ENCODE peak calls at places on chromosomes 5 and 9, in five cellular contexts. T is GM23338, F is fibroblast of lung, E is astrocyte of the cerebellum, W is OCI-LY7. M is an unnamed sample.

GRCh38 chr9:87554177-87554940 is 56.7 kb downstream of the DAPK1 start:
- DNase-seq in T (peak), F (no peak), E (no peak), W (peak), M (no peak)

GRCh38 chr9:121233906-121234901 is 32.5 kb upstream of the RAB14 start:
- DNase-seq in T (no peak), F (peak), E (no peak), W (no peak), M (no peak)

GRCh38 chr5:1006656-1007071 is 1.9 kb upstream of the NKD2 start:
- DNase-seq in T (no peak), F (no peak), E (no peak), W (no peak), M (no peak)

GRCh38 chr5:133814152-133814551 is 154.3 kb downstream of the C5orf15 start:
- DNase-seq in T (no peak), F (no peak), E (no peak), W (no peak), M (no peak)

GRCh38 chr5:74648835-74649286 is 8.3 kb upstream of the ENC1 start:
- DNase-seq in T (peak), F (peak), E (no peak), W (peak), M (no peak)

GRCh38 chr5:135050244-135050767 is 16.3 kb upstream of the PITX1 start:
- DNase-seq in T (peak), F (no peak), E (no peak), W (no peak), M (no peak)

GRCh38 chr5:78508231-78508765 is 140.3 kb downstream of the LHFPL2 start:
- DNase-seq in T (no peak), F (peak), E (no peak), W (no peak), M (no peak)

GRCh38 chr5:110916373-110917049 is 155.0 kb upstream of the TSLP start:
- DNase-seq in T (peak), F (peak), E (peak), W (no peak), M (peak)

GRCh38 chr5:98568336-98568735 is 205.1 kb upstream of the RGMB start:
- DNase-seq in T (no peak), F (no peak), E (no peak), W (no peak), M (no peak)

GRCh38 chr9:118729981-118730380 is 639.3 kb downstream of the BRINP1 start:
- DNase-seq in T (no peak), F (no peak), E (no peak), W (no peak), M (no peak)

GRCh38 chr9:81906656-81907055 is 21.6 kb upstream of the SPATA31D4 start:
- DNase-seq in T (no peak), F (peak), E (peak), W (no peak), M (peak)

GRCh38 chr9:135925496-135926133 is 18.3 kb upstream of the CAMSAP1 start:
- DNase-seq in T (no peak), F (no peak), E (no peak), W (no peak), M (no peak)

GRCh38 chr9:132350861-132351315 is 3.9 kb downstream of the SETX start:
- DNase-seq in T (no peak), F (peak), E (no peak), W (peak), M (no peak)

GRCh38 chr9:130263601-130264413 is 1.8 kb upstream of the HMCN2 start:
- DNase-seq in T (no peak), F (no peak), E (no peak), W (no peak), M (no peak)

GRCh38 chr9:88950341-88951141 is 40.7 kb upstream of the S1PR3 start:
- DNase-seq in T (no peak), F (peak), E (no peak), W (no peak), M (peak)

GRCh38 chr5:176400382-176401156 is 12.0 kb downstream of the HIGD2A start:
- DNase-seq in T (no peak), F (no peak), E (no peak), W (no peak), M (no peak)

GRCh38 chr5:15501057-15501791 is 1.2 kb downstream of the FBXL7 start:
- DNase-seq in T (peak), F (peak), E (peak), W (no peak), M (peak)

GRCh38 chr5:88826959-88827585 is 55.9 kb downstream of the MEF2C start:
- DNase-seq in T (peak), F (peak), E (no peak), W (peak), M (peak)

GRCh38 chr5:156474251-156474650 is 147.3 kb downstream of the SGCD start:
- DNase-seq in T (peak), F (peak), E (no peak), W (no peak), M (peak)

GRCh38 chr5:164355267-164355830 is 849.9 kb downstream of the MAT2B start:
- DNase-seq in T (no peak), F (no peak), E (no peak), W (no peak), M (no peak)

GRCh38 chr5:122919969-122920368 is 74.6 kb downstream of the SNX24 start:
- DNase-seq in T (no peak), F (no peak), E (no peak), W (no peak), M (no peak)

GRCh38 chr5:180785151-180785781 is 17.3 kb downstream of the MGAT1 start:
- DNase-seq in T (no peak), F (peak), E (no peak), W (no peak), M (no peak)

GRCh38 chr9:95017661-95018060 is 291.2 kb downstream of the AOPEP start:
- DNase-seq in T (no peak), F (peak), E (no peak), W (no peak), M (no peak)

GRCh38 chr5:5810461-5810860 is 388.0 kb downstream of the ICE1 start:
- DNase-seq in T (no peak), F (no peak), E (no peak), W (no peak), M (no peak)

GRCh38 chr5:44546283-44546682 is 157.1 kb upstream of the FGF10 start:
- DNase-seq in T (no peak), F (peak), E (peak), W (no peak), M (peak)

GRCh38 chr5:65185468-65185867 is 296.3 kb downstream of the ADAMTS6 start:
- DNase-seq in T (no peak), F (no peak), E (no peak), W (no peak), M (no peak)

GRCh38 chr5:16869821-16870796 is 66.0 kb downstream of the MYO10 start:
- DNase-seq in T (no peak), F (no peak), E (no peak), W (no peak), M (no peak)

DNA sequence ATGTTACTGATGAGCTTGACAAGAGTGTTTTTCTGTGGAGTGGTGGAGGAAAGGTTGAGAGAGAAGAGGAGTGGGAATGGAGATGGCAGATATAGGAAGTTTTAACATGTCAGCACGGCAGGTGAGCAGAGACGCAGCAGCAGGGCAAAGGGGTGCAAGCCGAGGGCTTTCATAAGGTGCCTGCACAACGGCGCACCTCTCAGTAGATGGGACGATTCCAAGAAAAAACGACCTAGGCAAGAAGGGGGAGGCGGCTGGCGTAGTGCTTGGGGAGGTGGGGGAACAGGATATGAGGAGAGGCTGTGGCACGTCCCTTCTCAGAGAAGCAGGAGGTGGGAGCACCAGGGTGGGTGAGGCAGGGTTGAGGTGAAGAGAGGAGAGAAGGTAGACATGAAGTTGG is 24.5 kb downstream of the ARPC5L start:
- DNase-seq in T (no peak), F (no peak), E (no peak), W (no peak), M (no peak)
- H3K4me3 ChIP-seq in T (no peak), F (no peak), E (no peak), W (no peak), M (no peak)

GRCh38 chr5:96931605-96932004 is 4.3 kb upstream of the LNPEP start:
- DNase-seq in T (no peak), F (no peak), E (no peak), W (peak), M (no peak)
- H3K4me3 ChIP-seq in T (no peak), F (no peak), E (no peak), W (peak), M (no peak)

DNA sequence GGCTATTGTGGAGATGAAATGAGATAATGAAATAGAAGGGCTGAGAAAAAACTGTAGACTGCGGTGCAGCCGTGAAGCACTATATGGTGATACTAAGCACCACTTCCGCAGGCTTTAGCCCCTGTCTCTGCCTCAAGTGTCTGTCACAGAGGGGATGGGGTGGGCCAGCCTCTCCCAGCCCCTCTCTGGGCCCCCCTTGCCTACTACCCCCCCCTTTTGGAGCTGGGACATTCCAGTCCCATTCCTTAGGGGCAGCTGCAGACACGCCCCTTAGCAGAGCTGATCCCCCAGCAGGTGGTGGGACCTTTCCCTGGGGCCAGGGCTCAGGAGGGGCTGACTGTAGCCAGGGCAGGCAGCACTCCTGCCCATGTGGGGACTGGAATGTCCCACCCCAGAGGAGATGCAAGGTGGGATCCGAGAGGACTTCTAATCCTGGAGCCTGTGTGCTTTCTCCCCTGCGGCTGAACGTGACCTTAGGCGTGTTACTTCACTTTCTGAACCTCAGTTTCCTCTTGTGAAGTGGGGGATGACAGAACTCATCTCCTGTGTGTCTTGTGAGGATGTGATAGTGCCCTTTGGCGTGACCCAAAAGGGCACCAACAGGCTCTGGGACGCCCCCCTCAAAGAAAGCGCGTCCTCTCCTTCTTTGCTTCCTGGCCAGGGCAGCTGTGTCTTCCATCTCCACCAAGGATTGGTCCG is 2.0 kb downstream of the N4BP3 start:
- DNase-seq in T (peak), F (no peak), E (no peak), W (peak), M (no peak)
- H3K4me3 ChIP-seq in T (peak), F (no peak), E (no peak), W (peak), M (peak)

DNA sequence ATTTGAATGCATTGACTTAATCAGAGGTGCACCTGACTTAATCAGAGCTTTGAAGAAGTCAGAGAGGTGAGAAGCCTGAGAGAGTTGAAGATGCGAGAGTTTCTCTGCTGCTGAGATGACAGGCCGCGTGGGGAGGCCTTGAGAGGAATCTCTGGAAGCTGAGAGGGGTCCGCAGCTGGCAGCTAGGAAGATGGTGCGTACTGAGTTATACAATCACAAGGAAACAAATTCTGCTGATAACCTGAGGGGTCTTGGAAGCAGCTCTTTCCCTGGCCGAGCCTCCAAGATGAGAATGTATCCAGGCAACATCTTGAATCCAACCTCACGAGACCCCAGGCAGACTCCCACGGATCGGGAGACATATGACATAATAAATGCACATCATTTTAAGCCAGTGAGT is 91.7 kb downstream of the SPATA31A6 start:
- DNase-seq in T (no peak), F (no peak), E (no peak), W (no peak), M (no peak)
- H3K4me3 ChIP-seq in T (no peak), F (no peak), E (no peak), W (no peak), M (no peak)

GRCh38 chr5:96973561-96974401 is 37.9 kb downstream of the LNPEP start:
- DNase-seq in T (no peak), F (no peak), E (no peak), W (peak), M (no peak)
- H3K4me3 ChIP-seq in T (no peak), F (no peak), E (no peak), W (peak), M (no peak)

DNA sequence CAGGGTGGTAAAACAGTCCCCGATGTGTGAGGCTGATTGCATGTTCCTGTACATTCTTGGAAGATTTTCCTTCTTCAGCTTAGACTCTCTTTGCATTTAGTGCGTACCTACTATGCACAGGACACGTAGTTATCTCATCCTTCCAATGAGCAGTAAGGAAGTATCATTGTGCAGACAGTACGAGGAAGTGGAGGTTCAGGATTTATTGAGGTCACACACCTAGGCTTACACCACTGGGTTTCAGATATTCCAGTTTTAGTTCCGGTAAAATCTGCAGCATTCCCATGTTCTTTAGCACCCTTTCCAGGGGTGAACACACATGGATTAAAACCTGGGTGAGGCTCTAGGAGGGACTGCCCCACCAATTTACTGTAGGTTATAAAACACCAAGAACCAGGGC is 238.7 kb downstream of the ZSWIM6 start:
- DNase-seq in T (no peak), F (no peak), E (no peak), W (no peak), M (no peak)
- H3K4me3 ChIP-seq in T (no peak), F (no peak), E (no peak), W (no peak), M (no peak)

GRCh38 chr5:42992035-42992570 is 48.0 kb downstream of the ANXA2R start:
- DNase-seq in T (peak), F (peak), E (no peak), W (no peak), M (peak)

GRCh38 chr5:42988568-42988967 is 51.6 kb downstream of the ANXA2R start:
- DNase-seq in T (no peak), F (no peak), E (no peak), W (no peak), M (no peak)

GRCh38 chr5:42991477-42992034 is 48.6 kb downstream of the ANXA2R start:
- DNase-seq in T (peak), F (peak), E (no peak), W (no peak), M (no peak)

GRCh38 chr5:42990892-42991291 is 49.2 kb downstream of the ANXA2R start:
- DNase-seq in T (no peak), F (no peak), E (no peak), W (no peak), M (no peak)

GRCh38 chr5:42989198-42989597 is 50.9 kb downstream of the ANXA2R start:
- DNase-seq in T (no peak), F (no peak), E (no peak), W (no peak), M (no peak)
- H3K4me3 ChIP-seq in T (no peak), F (no peak), E (no peak), W (no peak), M (no peak)